ENCODE peak calls at places on chromosome 7, in five cellular contexts. One of them, this sample, is unnamed.
A peak's percentile ranks its signal among the peaks of the same experiment; 100 is the strongest.

GRCh38 chr7:16881809-16882208 is at the start of gene AGR3:
- DNase-seq in right cardiac atrium: no peak
- DNase-seq in heart left ventricle: no peak
- DNase-seq in HFF-Myc: no peak
- DNase-seq in sigmoid colon: no peak
- DNase-seq in this sample: no peak

GRCh38 chr7:28853834-28854749 is 104.0 kb downstream of the TRIL start:
- DNase-seq in heart left ventricle: peak; percentile 91
- DNase-seq in sigmoid colon: peak; percentile 87
- DNase-seq in right cardiac atrium: peak; percentile 92
- DNase-seq in HFF-Myc: no peak
- DNase-seq in this sample: peak; percentile 81

GRCh38 chr7:151838861-151839381 is 38.0 kb downstream of the PRKAG2 start:
- DNase-seq in HFF-Myc: no peak
- DNase-seq in sigmoid colon: no peak
- DNase-seq in right cardiac atrium: peak; percentile 77
- DNase-seq in heart left ventricle: no peak
- DNase-seq in this sample: peak; percentile 60

GRCh38 chr7:96329189-96329588 is 7.3 kb upstream of the SLC25A13 start:
- DNase-seq in heart left ventricle: no peak
- DNase-seq in HFF-Myc: no peak
- DNase-seq in sigmoid colon: no peak
- DNase-seq in right cardiac atrium: no peak
- DNase-seq in this sample: no peak

GRCh38 chr7:90222811-90223725 is 11.5 kb downstream of the STEAP2 start:
- DNase-seq in right cardiac atrium: no peak
- DNase-seq in heart left ventricle: no peak
- DNase-seq in sigmoid colon: peak; percentile 86
- DNase-seq in HFF-Myc: no peak
- DNase-seq in this sample: no peak

GRCh38 chr7:27245798-27246691 is 3.4 kb downstream of the EVX1 start:
- DNase-seq in sigmoid colon: no peak
- DNase-seq in heart left ventricle: no peak
- DNase-seq in HFF-Myc: no peak
- DNase-seq in right cardiac atrium: no peak
- DNase-seq in this sample: no peak

GRCh38 chr7:153948055-153948454 is 104.1 kb upstream of the DPP6 start:
- DNase-seq in sigmoid colon: no peak
- DNase-seq in HFF-Myc: no peak
- DNase-seq in right cardiac atrium: no peak
- DNase-seq in heart left ventricle: no peak
- DNase-seq in this sample: no peak

GRCh38 chr7:28542410-28542809 is 130.1 kb downstream of the CREB5 start:
- DNase-seq in HFF-Myc: no peak
- DNase-seq in heart left ventricle: no peak
- DNase-seq in right cardiac atrium: no peak
- DNase-seq in sigmoid colon: no peak
- DNase-seq in this sample: no peak

GRCh38 chr7:94888542-94888941 is 18.9 kb upstream of the PPP1R9A start:
- DNase-seq in right cardiac atrium: no peak
- DNase-seq in HFF-Myc: no peak
- DNase-seq in sigmoid colon: no peak
- DNase-seq in heart left ventricle: no peak
- DNase-seq in this sample: no peak

GRCh38 chr7:120988591-120989299 is at the start of gene CPED1:
- DNase-seq in heart left ventricle: peak; percentile 89
- DNase-seq in right cardiac atrium: peak; percentile 92
- DNase-seq in sigmoid colon: peak; percentile 91
- DNase-seq in HFF-Myc: no peak
- DNase-seq in this sample: peak; percentile 87

GRCh38 chr7:26305048-26305868 is 13.6 kb downstream of the SNX10 start:
- DNase-seq in sigmoid colon: no peak
- DNase-seq in right cardiac atrium: no peak
- DNase-seq in heart left ventricle: no peak
- DNase-seq in HFF-Myc: no peak
- DNase-seq in this sample: peak; percentile 76

GRCh38 chr7:47483604-47484273 is 98.2 kb downstream of the TNS3 start:
- DNase-seq in right cardiac atrium: no peak
- DNase-seq in heart left ventricle: no peak
- DNase-seq in HFF-Myc: no peak
- DNase-seq in sigmoid colon: no peak
- DNase-seq in this sample: no peak

GRCh38 chr7:131921016-131921415 is 364.6 kb upstream of the PODXL start:
- DNase-seq in heart left ventricle: no peak
- DNase-seq in right cardiac atrium: no peak
- DNase-seq in HFF-Myc: no peak
- DNase-seq in sigmoid colon: no peak
- DNase-seq in this sample: no peak

GRCh38 chr7:131007439-131008330 is 273.7 kb upstream of the KLF14 start:
- DNase-seq in heart left ventricle: no peak
- DNase-seq in HFF-Myc: peak; percentile 65
- DNase-seq in sigmoid colon: peak; percentile 78
- DNase-seq in right cardiac atrium: peak; percentile 65
- DNase-seq in this sample: peak; percentile 48

GRCh38 chr7:63900394-63901203 is 98.0 kb upstream of the ZNF722 start:
- DNase-seq in heart left ventricle: peak; percentile 92
- DNase-seq in HFF-Myc: no peak
- DNase-seq in sigmoid colon: peak; percentile 85
- DNase-seq in right cardiac atrium: peak; percentile 97
- DNase-seq in this sample: peak; percentile 98

GRCh38 chr7:155767562-155768437 is 44.5 kb downstream of the SHH start:
- DNase-seq in sigmoid colon: no peak
- DNase-seq in HFF-Myc: no peak
- DNase-seq in right cardiac atrium: no peak
- DNase-seq in heart left ventricle: no peak
- DNase-seq in this sample: no peak

GRCh38 chr7:109282726-109283125 is 713.1 kb downstream of the DNAJB9 start:
- DNase-seq in HFF-Myc: no peak
- DNase-seq in right cardiac atrium: peak; percentile 50
- DNase-seq in sigmoid colon: no peak
- DNase-seq in heart left ventricle: no peak
- DNase-seq in this sample: no peak

GRCh38 chr7:83347836-83348482 is 185.3 kb upstream of the PCLO start:
- DNase-seq in right cardiac atrium: no peak
- DNase-seq in sigmoid colon: no peak
- DNase-seq in HFF-Myc: peak; percentile 11
- DNase-seq in heart left ventricle: no peak
- DNase-seq in this sample: no peak

GRCh38 chr7:34875481-34875880 is 161.8 kb downstream of the DPY19L1 start:
- DNase-seq in heart left ventricle: no peak
- DNase-seq in right cardiac atrium: no peak
- DNase-seq in sigmoid colon: no peak
- DNase-seq in HFF-Myc: no peak
- DNase-seq in this sample: no peak

GRCh38 chr7:92608380-92609322 is 18.5 kb upstream of the FAM133B start:
- DNase-seq in heart left ventricle: no peak
- DNase-seq in sigmoid colon: no peak
- DNase-seq in right cardiac atrium: peak; percentile 70
- DNase-seq in HFF-Myc: no peak
- DNase-seq in this sample: peak; percentile 70

GRCh38 chr7:38306136-38306535 is 32.7 kb upstream of the TARP start:
- DNase-seq in HFF-Myc: no peak
- DNase-seq in heart left ventricle: no peak
- DNase-seq in sigmoid colon: no peak
- DNase-seq in right cardiac atrium: no peak
- DNase-seq in this sample: no peak

GRCh38 chr7:43163885-43164284 is 51.4 kb downstream of the HECW1 start:
- DNase-seq in right cardiac atrium: no peak
- DNase-seq in heart left ventricle: no peak
- DNase-seq in sigmoid colon: no peak
- DNase-seq in HFF-Myc: no peak
- DNase-seq in this sample: no peak

GRCh38 chr7:42175834-42176745 is 60.9 kb downstream of the GLI3 start:
- DNase-seq in sigmoid colon: peak; percentile 77
- DNase-seq in right cardiac atrium: no peak
- DNase-seq in HFF-Myc: no peak
- DNase-seq in heart left ventricle: no peak
- DNase-seq in this sample: no peak

GRCh38 chr7:18495412-18496335 is at the start of gene HDAC9:
- DNase-seq in heart left ventricle: no peak
- DNase-seq in sigmoid colon: no peak
- DNase-seq in HFF-Myc: no peak
- DNase-seq in right cardiac atrium: peak; percentile 41
- DNase-seq in this sample: no peak

GRCh38 chr7:151380199-151381082 is 29.4 kb downstream of the WDR86 start:
- DNase-seq in right cardiac atrium: no peak
- DNase-seq in heart left ventricle: peak; percentile 48
- DNase-seq in sigmoid colon: no peak
- DNase-seq in HFF-Myc: no peak
- DNase-seq in this sample: peak; percentile 36

GRCh38 chr7:43362652-43363428 is 220.1 kb upstream of the STK17A start:
- DNase-seq in HFF-Myc: peak; percentile 70
- DNase-seq in right cardiac atrium: no peak
- DNase-seq in heart left ventricle: peak; percentile 58
- DNase-seq in sigmoid colon: no peak
- DNase-seq in this sample: no peak

GRCh38 chr7:30752979-30753378 is 1.0 kb downstream of the INMT start:
- DNase-seq in right cardiac atrium: peak; percentile 91
- DNase-seq in heart left ventricle: peak; percentile 89
- DNase-seq in sigmoid colon: peak; percentile 95
- DNase-seq in HFF-Myc: no peak
- DNase-seq in this sample: no peak

GRCh38 chr7:137026176-137026500 is 157.7 kb downstream of the CHRM2 start:
- DNase-seq in HFF-Myc: no peak
- DNase-seq in right cardiac atrium: no peak
- DNase-seq in sigmoid colon: no peak
- DNase-seq in heart left ventricle: no peak
- DNase-seq in this sample: no peak

DNA sequence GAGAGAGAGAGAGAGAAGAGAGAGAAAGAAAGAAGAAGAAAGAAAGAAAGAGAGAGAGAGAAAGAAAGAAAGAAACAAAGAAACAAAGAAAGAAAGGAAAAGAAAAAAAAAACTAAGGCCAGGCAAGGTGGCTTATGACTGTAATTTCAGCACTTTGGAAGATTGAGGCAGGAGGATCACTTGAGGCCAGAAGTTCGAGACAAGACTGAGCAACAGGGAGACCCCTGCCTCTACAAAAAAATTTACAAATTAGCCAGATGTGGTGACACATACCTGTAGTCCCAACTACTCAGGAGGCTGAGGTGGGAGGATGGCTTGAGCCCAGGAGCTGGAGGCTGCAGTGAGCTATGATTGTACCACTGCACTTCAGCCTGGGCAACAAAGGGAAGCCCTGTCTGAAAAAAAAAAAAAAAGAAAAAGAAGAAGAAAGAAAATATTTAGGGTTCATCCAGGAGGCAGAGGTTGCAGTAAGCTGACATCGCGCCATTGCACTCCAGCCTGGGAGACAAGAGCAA is 2.8 kb downstream of the SERPINE1 start:
- DNase-seq in right cardiac atrium: no peak
- DNase-seq in sigmoid colon: no peak
- DNase-seq in HFF-Myc: no peak
- DNase-seq in heart left ventricle: no peak
- DNase-seq in this sample: no peak
- H3K4me3 ChIP-seq in right cardiac atrium: no peak overlapping the region
- H3K4me3 ChIP-seq in sigmoid colon: no peak overlapping the region
- H3K4me3 ChIP-seq in HFF-Myc: no peak overlapping the region
- H3K4me3 ChIP-seq in heart left ventricle: no peak overlapping the region
- H3K4me3 ChIP-seq in this sample: no peak overlapping the region

GRCh38 chr7:100157334-100158228 is 942 bp downstream of the TRAPPC14 start:
- DNase-seq in HFF-Myc: no peak
- DNase-seq in heart left ventricle: no peak
- DNase-seq in sigmoid colon: peak; percentile 74
- DNase-seq in right cardiac atrium: peak; percentile 67
- DNase-seq in this sample: peak; percentile 70

GRCh38 chr7:100157069-100157333 is 1.5 kb downstream of the TRAPPC14 start:
- DNase-seq in right cardiac atrium: no peak
- DNase-seq in sigmoid colon: no peak
- DNase-seq in HFF-Myc: no peak
- DNase-seq in heart left ventricle: no peak
- DNase-seq in this sample: no peak

GRCh38 chr7:100154651-100155491 is 3.7 kb downstream of the TRAPPC14 start:
- DNase-seq in sigmoid colon: no peak
- DNase-seq in right cardiac atrium: peak; percentile 58
- DNase-seq in heart left ventricle: no peak
- DNase-seq in HFF-Myc: no peak
- DNase-seq in this sample: no peak

GRCh38 chr7:100155553-100156317 is 2.8 kb downstream of the TRAPPC14 start:
- DNase-seq in HFF-Myc: no peak
- DNase-seq in heart left ventricle: no peak
- DNase-seq in sigmoid colon: no peak
- DNase-seq in right cardiac atrium: no peak
- DNase-seq in this sample: no peak

GRCh38 chr7:100156331-100157068 is 2.0 kb downstream of the TRAPPC14 start:
- DNase-seq in sigmoid colon: no peak
- DNase-seq in right cardiac atrium: peak; percentile 61
- DNase-seq in heart left ventricle: no peak
- DNase-seq in HFF-Myc: no peak
- DNase-seq in this sample: no peak
- H3K4me3 ChIP-seq in sigmoid colon: no peak overlapping the region
- H3K4me3 ChIP-seq in right cardiac atrium: no peak overlapping the region
- H3K4me3 ChIP-seq in heart left ventricle: no peak overlapping the region
- H3K4me3 ChIP-seq in HFF-Myc: peak overlapping the region; percentile 76
- H3K4me3 ChIP-seq in this sample: no peak overlapping the region

GRCh38 chr7:71221549-71221948 is 89.6 kb downstream of the GALNT17 start:
- DNase-seq in HFF-Myc: no peak
- DNase-seq in sigmoid colon: no peak
- DNase-seq in heart left ventricle: no peak
- DNase-seq in right cardiac atrium: no peak
- DNase-seq in this sample: no peak

GRCh38 chr7:71229699-71230098 is 97.8 kb downstream of the GALNT17 start:
- DNase-seq in right cardiac atrium: no peak
- DNase-seq in HFF-Myc: no peak
- DNase-seq in sigmoid colon: no peak
- DNase-seq in heart left ventricle: no peak
- DNase-seq in this sample: no peak

GRCh38 chr7:71229201-71229600 is 97.3 kb downstream of the GALNT17 start:
- DNase-seq in HFF-Myc: no peak
- DNase-seq in heart left ventricle: no peak
- DNase-seq in sigmoid colon: no peak
- DNase-seq in right cardiac atrium: no peak
- DNase-seq in this sample: no peak

DNA sequence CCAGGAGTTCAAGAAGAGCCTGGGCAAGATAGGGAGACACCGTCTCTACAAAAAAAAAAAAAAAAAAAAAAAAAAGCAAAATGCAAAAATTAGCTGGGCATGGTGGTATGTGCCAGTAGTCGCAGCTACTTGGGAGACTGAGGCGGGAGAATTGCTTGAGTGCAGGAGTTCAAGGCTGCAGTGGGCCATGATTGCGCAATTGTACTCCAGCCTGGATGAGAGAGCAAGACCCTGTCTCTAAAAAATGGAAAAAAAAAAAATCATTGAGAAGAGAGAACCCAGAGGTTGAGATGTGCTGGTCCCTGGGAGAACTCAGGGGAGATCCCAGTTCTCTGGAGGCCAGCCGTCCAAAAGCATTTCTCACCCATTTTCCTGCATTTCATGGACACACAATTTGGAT is 95.2 kb downstream of the GALNT17 start:
- DNase-seq in HFF-Myc: no peak
- DNase-seq in sigmoid colon: no peak
- DNase-seq in right cardiac atrium: no peak
- DNase-seq in heart left ventricle: no peak
- DNase-seq in this sample: no peak
- H3K4me3 ChIP-seq in HFF-Myc: no peak overlapping the region
- H3K4me3 ChIP-seq in sigmoid colon: no peak overlapping the region
- H3K4me3 ChIP-seq in right cardiac atrium: no peak overlapping the region
- H3K4me3 ChIP-seq in heart left ventricle: no peak overlapping the region
- H3K4me3 ChIP-seq in this sample: no peak overlapping the region

GRCh38 chr7:158702196-158702595 is 2.4 kb downstream of the NCAPG2 start:
- DNase-seq in right cardiac atrium: no peak
- DNase-seq in HFF-Myc: no peak
- DNase-seq in sigmoid colon: no peak
- DNase-seq in heart left ventricle: no peak
- DNase-seq in this sample: no peak
- H3K4me3 ChIP-seq in right cardiac atrium: no peak overlapping the region
- H3K4me3 ChIP-seq in HFF-Myc: peak overlapping the region; percentile 94
- H3K4me3 ChIP-seq in sigmoid colon: no peak overlapping the region
- H3K4me3 ChIP-seq in heart left ventricle: no peak overlapping the region
- H3K4me3 ChIP-seq in this sample: no peak overlapping the region